ENCODE peak calls at places on chromosomes 13 and 19, in ten cellular contexts. One of them, this sample, is unnamed.

GRCh38 chr13:23643828-23644419 is 73.7 kb downstream of the TNFRSF19 start:
- DNase-seq in nucleus accumbens: no peak
- DNase-seq in colonic mucosa: no peak
- DNase-seq in CD4-positive, alpha-beta memory T cell: no peak
- DNase-seq in left cardiac atrium: no peak
- DNase-seq in putamen: no peak
- DNase-seq in caudate nucleus: no peak
- DNase-seq in H7: no peak
- DNase-seq in NCI-H524: no peak
- DNase-seq in CD4-positive, alpha-beta T cell: no peak
- DNase-seq in this sample: no peak

GRCh38 chr13:82817133-82817532 is 1065.1 kb downstream of the SLITRK1 start:
- DNase-seq in CD4-positive, alpha-beta memory T cell: no peak
- DNase-seq in H7: no peak
- DNase-seq in NCI-H524: peak; percentile 30
- DNase-seq in colonic mucosa: no peak
- DNase-seq in caudate nucleus: no peak
- DNase-seq in nucleus accumbens: no peak
- DNase-seq in left cardiac atrium: no peak
- DNase-seq in CD4-positive, alpha-beta T cell: no peak
- DNase-seq in putamen: no peak
- DNase-seq in this sample: no peak

GRCh38 chr13:29897102-29897501 is 46.7 kb upstream of the UBL3 start:
- DNase-seq in colonic mucosa: no peak
- DNase-seq in putamen: no peak
- DNase-seq in caudate nucleus: no peak
- DNase-seq in left cardiac atrium: no peak
- DNase-seq in nucleus accumbens: no peak
- DNase-seq in H7: no peak
- DNase-seq in NCI-H524: no peak
- DNase-seq in CD4-positive, alpha-beta memory T cell: no peak
- DNase-seq in CD4-positive, alpha-beta T cell: no peak
- DNase-seq in this sample: no peak

GRCh38 chr13:102555914-102556553 is 40.8 kb upstream of the TPP2 start:
- DNase-seq in left cardiac atrium: no peak
- DNase-seq in colonic mucosa: no peak
- DNase-seq in nucleus accumbens: no peak
- DNase-seq in putamen: peak; percentile 58
- DNase-seq in CD4-positive, alpha-beta T cell: no peak
- DNase-seq in CD4-positive, alpha-beta memory T cell: peak; percentile 22
- DNase-seq in NCI-H524: peak; percentile 73
- DNase-seq in caudate nucleus: no peak
- DNase-seq in H7: peak; percentile 16
- DNase-seq in this sample: peak; percentile 63

GRCh38 chr19:14112051-14112808 is 5.3 kb downstream of the PRKACA start:
- DNase-seq in colonic mucosa: no peak
- DNase-seq in CD4-positive, alpha-beta memory T cell: no peak
- DNase-seq in left cardiac atrium: no peak
- DNase-seq in nucleus accumbens: no peak
- DNase-seq in putamen: no peak
- DNase-seq in caudate nucleus: no peak
- DNase-seq in CD4-positive, alpha-beta T cell: no peak
- DNase-seq in NCI-H524: no peak
- DNase-seq in H7: peak; percentile 73
- DNase-seq in this sample: no peak

GRCh38 chr13:92806215-92806614 is 420.4 kb upstream of the GPC6 start:
- DNase-seq in colonic mucosa: peak; percentile 20
- DNase-seq in CD4-positive, alpha-beta T cell: no peak
- DNase-seq in H7: no peak
- DNase-seq in nucleus accumbens: no peak
- DNase-seq in putamen: no peak
- DNase-seq in NCI-H524: no peak
- DNase-seq in left cardiac atrium: no peak
- DNase-seq in CD4-positive, alpha-beta memory T cell: peak; percentile 1
- DNase-seq in caudate nucleus: no peak
- DNase-seq in this sample: no peak

GRCh38 chr13:98276486-98276885 is 99.4 kb upstream of the RNF113B start:
- DNase-seq in CD4-positive, alpha-beta memory T cell: no peak
- DNase-seq in nucleus accumbens: no peak
- DNase-seq in colonic mucosa: no peak
- DNase-seq in CD4-positive, alpha-beta T cell: no peak
- DNase-seq in H7: no peak
- DNase-seq in caudate nucleus: no peak
- DNase-seq in NCI-H524: no peak
- DNase-seq in putamen: no peak
- DNase-seq in left cardiac atrium: no peak
- DNase-seq in this sample: no peak

GRCh38 chr19:45901432-45901903 is 945 bp downstream of the MYPOP start:
- DNase-seq in caudate nucleus: no peak
- DNase-seq in H7: peak; percentile 81
- DNase-seq in nucleus accumbens: no peak
- DNase-seq in putamen: no peak
- DNase-seq in CD4-positive, alpha-beta T cell: no peak
- DNase-seq in CD4-positive, alpha-beta memory T cell: peak; percentile 22
- DNase-seq in NCI-H524: no peak
- DNase-seq in colonic mucosa: peak; percentile 32
- DNase-seq in left cardiac atrium: peak; percentile 77
- DNase-seq in this sample: no peak

GRCh38 chr13:100722517-100722916 is 47.9 kb upstream of the TMTC4 start:
- DNase-seq in H7: peak; percentile 39
- DNase-seq in CD4-positive, alpha-beta T cell: no peak
- DNase-seq in left cardiac atrium: no peak
- DNase-seq in colonic mucosa: no peak
- DNase-seq in NCI-H524: peak; percentile 3
- DNase-seq in putamen: no peak
- DNase-seq in nucleus accumbens: no peak
- DNase-seq in caudate nucleus: no peak
- DNase-seq in CD4-positive, alpha-beta memory T cell: no peak
- DNase-seq in this sample: no peak